ENCODE peak calls at places on chromosome 21, in five cellular contexts. S is A549; Z is heart right ventricle; I is naive thymus-derived CD4-positive, alpha-beta T cell; N is fibroblast of the conjunctiva. V is an unnamed sample.
A peak's percentile ranks its signal among the peaks of the same experiment; 100 is the strongest.

GRCh38 chr21:44503901-44504399 is 36.0 kb downstream of the KRTAP10-1 start:
- DNase-seq in S (no peak), Z (no peak), I (no peak), N (no peak), V (no peak)

GRCh38 chr21:45450741-45451740 is 46.1 kb downstream of the COL18A1 start:
- DNase-seq in S (no peak), Z (no peak), I (no peak), N (no peak), V (no peak)

GRCh38 chr21:17429936-17430335 is 82.9 kb upstream of the CXADR start:
- DNase-seq in S (no peak), Z (no peak), I (no peak), N (no peak), V (no peak)

GRCh38 chr21:31394309-31394708 is 50.2 kb upstream of the TIAM1 start:
- DNase-seq in S (no peak), Z (no peak), I (no peak), N (no peak), V (no peak)

GRCh38 chr21:41242238-41242829 is 74.3 kb upstream of the FAM3B start:
- DNase-seq in S (no peak), Z (no peak), I (no peak), N (no peak), V (no peak)

GRCh38 chr21:21137986-21138385 is 139.8 kb downstream of the NCAM2 start:
- DNase-seq in S (no peak), Z (no peak), I (no peak), N (no peak), V (no peak)

GRCh38 chr21:17925900-17926299 is 106.7 kb upstream of the C21orf91 start:
- DNase-seq in S (no peak), Z (peak; percentile 16), I (no peak), N (no peak), V (peak; percentile 20)

GRCh38 chr21:20452935-20453334 is 545.3 kb upstream of the NCAM2 start:
- DNase-seq in S (no peak), Z (no peak), I (no peak), N (no peak), V (no peak)

GRCh38 chr21:14687277-14687642 is 141.1 kb upstream of the SAMSN1 start:
- DNase-seq in S (no peak), Z (no peak), I (no peak), N (no peak), V (no peak)

GRCh38 chr21:36504067-36505058 is 24.4 kb upstream of the CLDN14 start:
- DNase-seq in S (peak; percentile 44), Z (peak; percentile 28), I (peak; percentile 30), N (peak; percentile 51), V (peak; percentile 29)

GRCh38 chr21:37073417-37074194 is 552 bp downstream of the TTC3 start:
- DNase-seq in S (peak; percentile 14), Z (peak; percentile 53), I (peak; percentile 85), N (no peak), V (no peak)

GRCh38 chr21:44552681-44553080 is 1.4 kb upstream of the KRTAP10-2 start:
- DNase-seq in S (no peak), Z (no peak), I (no peak), N (no peak), V (no peak)

GRCh38 chr21:30713786-30714185 is 4.8 kb downstream of the KRTAP21-3 start:
- DNase-seq in S (no peak), Z (no peak), I (no peak), N (no peak), V (no peak)

GRCh38 chr21:38804030-38804616 is 1.6 kb upstream of the ETS2 start:
- DNase-seq in S (no peak), Z (no peak), I (no peak), N (no peak), V (no peak)